ENCODE peak calls at places on chromosomes 13 and 19, in five cellular contexts. One of them, this sample, is unnamed. For H3K4me1, the result is how much of the 10 kb centered on the place peaks cover.

GRCh38 chr19:7550987-7551761 is 15.7 kb downstream of the PNPLA6 start:
- DNase-seq in left ventricle myocardium inferior: peak
- DNase-seq in tibial artery: peak
- DNase-seq in breast epithelium: no peak
- DNase-seq in aorta: peak
- DNase-seq in this sample: peak

GRCh38 chr19:49801966-49802661 is 11.0 kb downstream of the FUZ start:
- DNase-seq in left ventricle myocardium inferior: peak
- DNase-seq in tibial artery: peak
- DNase-seq in breast epithelium: peak
- DNase-seq in aorta: peak
- DNase-seq in this sample: no peak

GRCh38 chr13:47671762-47672161 is 329.3 kb downstream of the SUCLA2 start:
- DNase-seq in left ventricle myocardium inferior: no peak
- DNase-seq in tibial artery: no peak
- DNase-seq in breast epithelium: no peak
- DNase-seq in aorta: no peak
- DNase-seq in this sample: no peak

GRCh38 chr13:21675095-21676007 is 4.5 kb downstream of the FGF9 start:
- DNase-seq in left ventricle myocardium inferior: peak
- DNase-seq in tibial artery: no peak
- DNase-seq in breast epithelium: no peak
- DNase-seq in aorta: no peak
- DNase-seq in this sample: no peak

GRCh38 chr13:108877300-108877699 is 247.9 kb downstream of the MYO16 start:
- DNase-seq in left ventricle myocardium inferior: no peak
- DNase-seq in tibial artery: no peak
- DNase-seq in breast epithelium: no peak
- DNase-seq in aorta: no peak
- DNase-seq in this sample: no peak

GRCh38 chr19:46460981-46461380 is 10.4 kb downstream of the PNMA8A start:
- DNase-seq in left ventricle myocardium inferior: no peak
- DNase-seq in tibial artery: peak
- DNase-seq in breast epithelium: no peak
- DNase-seq in aorta: peak
- DNase-seq in this sample: no peak

GRCh38 chr13:76474356-76474755 is 411.8 kb downstream of the KCTD12 start:
- DNase-seq in left ventricle myocardium inferior: no peak
- DNase-seq in tibial artery: no peak
- DNase-seq in breast epithelium: no peak
- DNase-seq in aorta: no peak
- DNase-seq in this sample: no peak

GRCh38 chr13:49371943-49372636 is 71.8 kb downstream of the CAB39L start:
- DNase-seq in left ventricle myocardium inferior: no peak
- DNase-seq in tibial artery: no peak
- DNase-seq in breast epithelium: no peak
- DNase-seq in aorta: no peak
- DNase-seq in this sample: no peak

GRCh38 chr19:40530091-40530901 is 46.4 kb upstream of the SHKBP1 start:
- DNase-seq in left ventricle myocardium inferior: no peak
- DNase-seq in tibial artery: no peak
- DNase-seq in breast epithelium: no peak
- DNase-seq in aorta: no peak
- DNase-seq in this sample: no peak

GRCh38 chr19:2663920-2664571 is 38.4 kb downstream of the GNG7 start:
- DNase-seq in left ventricle myocardium inferior: peak
- DNase-seq in tibial artery: no peak
- DNase-seq in breast epithelium: no peak
- DNase-seq in aorta: no peak
- DNase-seq in this sample: no peak

GRCh38 chr19:54707932-54708331 is 16.3 kb upstream of the KIR3DL3 start:
- DNase-seq in left ventricle myocardium inferior: no peak
- DNase-seq in tibial artery: no peak
- DNase-seq in breast epithelium: peak
- DNase-seq in aorta: no peak
- DNase-seq in this sample: no peak

GRCh38 chr13:44155422-44156293 is 218.0 kb upstream of the SERP2 start:
- DNase-seq in left ventricle myocardium inferior: peak
- DNase-seq in tibial artery: peak
- DNase-seq in breast epithelium: peak
- DNase-seq in aorta: no peak
- DNase-seq in this sample: no peak

GRCh38 chr13:61286148-61286745 is 129.4 kb downstream of the PCDH20 start:
- DNase-seq in left ventricle myocardium inferior: no peak
- DNase-seq in tibial artery: no peak
- DNase-seq in breast epithelium: no peak
- DNase-seq in aorta: no peak
- DNase-seq in this sample: peak

GRCh38 chr19:45716314-45717130 is 14.2 kb downstream of the FBXO46 start:
- DNase-seq in left ventricle myocardium inferior: no peak
- DNase-seq in tibial artery: no peak
- DNase-seq in breast epithelium: peak
- DNase-seq in aorta: no peak
- DNase-seq in this sample: no peak

GRCh38 chr19:46932346-46932745 is 71.5 kb downstream of the ARHGAP35 start:
- DNase-seq in left ventricle myocardium inferior: no peak
- DNase-seq in tibial artery: no peak
- DNase-seq in breast epithelium: no peak
- DNase-seq in aorta: no peak
- DNase-seq in this sample: no peak

DNA sequence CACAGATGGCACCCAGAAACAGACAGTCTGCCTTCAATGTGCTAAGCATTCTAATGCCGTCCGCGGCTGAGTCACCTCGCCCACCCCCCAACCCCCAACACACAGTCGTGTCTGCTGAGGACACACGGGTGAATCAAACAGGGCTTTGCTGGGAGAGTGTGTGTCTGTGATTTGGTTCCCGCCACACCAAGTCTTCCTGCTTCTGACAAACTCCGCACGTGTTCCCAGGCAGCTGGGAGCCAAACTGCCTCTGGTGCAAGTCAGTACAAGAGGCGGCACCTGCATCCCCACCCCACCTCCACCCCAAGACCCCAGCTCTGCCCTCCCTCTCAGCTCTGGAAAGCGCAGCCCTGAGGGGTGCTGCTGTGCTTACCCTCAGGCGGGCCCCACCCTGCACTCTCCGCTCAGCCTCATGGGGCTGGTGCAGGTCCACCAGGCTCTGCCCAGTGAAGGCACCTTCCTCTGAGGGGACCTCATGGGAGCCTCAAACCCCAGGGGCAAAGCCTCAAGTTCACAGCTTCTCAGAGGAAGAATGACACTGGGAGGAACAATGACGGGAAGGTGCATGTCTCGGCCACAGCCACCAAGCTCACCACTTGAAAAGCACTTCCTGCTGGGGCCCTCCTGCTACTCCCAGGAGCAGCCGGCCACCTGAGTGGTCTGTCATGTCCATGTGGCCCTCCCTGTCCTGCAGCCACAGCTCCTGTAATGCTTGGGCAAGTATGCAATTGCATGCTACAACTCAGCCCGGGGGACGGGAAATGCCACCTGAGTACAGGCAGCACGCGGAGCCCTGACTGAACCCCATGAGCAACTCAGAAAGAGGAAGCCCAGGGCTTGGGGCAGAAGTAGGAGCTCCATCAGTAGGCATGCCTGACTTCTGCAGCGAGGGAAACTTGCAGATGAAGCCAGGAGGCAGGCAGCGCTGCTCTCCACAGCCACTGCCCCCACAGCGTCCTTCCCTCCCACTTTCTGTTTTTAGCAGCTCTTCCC is 15.1 kb upstream of the SLC35E1 start:
- DNase-seq in left ventricle myocardium inferior: no peak
- DNase-seq in tibial artery: no peak
- DNase-seq in breast epithelium: no peak
- DNase-seq in aorta: no peak
- DNase-seq in this sample: no peak
- H3K4me1 ChIP-seq in left ventricle myocardium inferior: half or more
- H3K4me1 ChIP-seq in tibial artery: half or more
- H3K4me1 ChIP-seq in breast epithelium: under half
- H3K4me1 ChIP-seq in aorta: under half
- H3K4me1 ChIP-seq in this sample: half or more

GRCh38 chr13:23613971-23614370 is 43.8 kb downstream of the TNFRSF19 start:
- DNase-seq in left ventricle myocardium inferior: no peak
- DNase-seq in tibial artery: no peak
- DNase-seq in breast epithelium: no peak
- DNase-seq in aorta: no peak
- DNase-seq in this sample: no peak
- H3K4me1 ChIP-seq in left ventricle myocardium inferior: half or more
- H3K4me1 ChIP-seq in tibial artery: under half
- H3K4me1 ChIP-seq in breast epithelium: under half
- H3K4me1 ChIP-seq in aorta: under half
- H3K4me1 ChIP-seq in this sample: under half

GRCh38 chr19:10291554-10292205 is 1.9 kb downstream of the ICAM5 start:
- DNase-seq in left ventricle myocardium inferior: no peak
- DNase-seq in tibial artery: no peak
- DNase-seq in breast epithelium: no peak
- DNase-seq in aorta: no peak
- DNase-seq in this sample: no peak

GRCh38 chr19:10292789-10293636 is 3.3 kb downstream of the ICAM5 start:
- DNase-seq in left ventricle myocardium inferior: no peak
- DNase-seq in tibial artery: no peak
- DNase-seq in breast epithelium: no peak
- DNase-seq in aorta: no peak
- DNase-seq in this sample: no peak

GRCh38 chr19:10290876-10291553 is 1.3 kb downstream of the ICAM5 start:
- DNase-seq in left ventricle myocardium inferior: peak
- DNase-seq in tibial artery: no peak
- DNase-seq in breast epithelium: no peak
- DNase-seq in aorta: no peak
- DNase-seq in this sample: no peak

GRCh38 chr19:10293637-10294367 is 4.0 kb downstream of the ICAM5 start:
- DNase-seq in left ventricle myocardium inferior: no peak
- DNase-seq in tibial artery: no peak
- DNase-seq in breast epithelium: no peak
- DNase-seq in aorta: no peak
- DNase-seq in this sample: no peak

DNA sequence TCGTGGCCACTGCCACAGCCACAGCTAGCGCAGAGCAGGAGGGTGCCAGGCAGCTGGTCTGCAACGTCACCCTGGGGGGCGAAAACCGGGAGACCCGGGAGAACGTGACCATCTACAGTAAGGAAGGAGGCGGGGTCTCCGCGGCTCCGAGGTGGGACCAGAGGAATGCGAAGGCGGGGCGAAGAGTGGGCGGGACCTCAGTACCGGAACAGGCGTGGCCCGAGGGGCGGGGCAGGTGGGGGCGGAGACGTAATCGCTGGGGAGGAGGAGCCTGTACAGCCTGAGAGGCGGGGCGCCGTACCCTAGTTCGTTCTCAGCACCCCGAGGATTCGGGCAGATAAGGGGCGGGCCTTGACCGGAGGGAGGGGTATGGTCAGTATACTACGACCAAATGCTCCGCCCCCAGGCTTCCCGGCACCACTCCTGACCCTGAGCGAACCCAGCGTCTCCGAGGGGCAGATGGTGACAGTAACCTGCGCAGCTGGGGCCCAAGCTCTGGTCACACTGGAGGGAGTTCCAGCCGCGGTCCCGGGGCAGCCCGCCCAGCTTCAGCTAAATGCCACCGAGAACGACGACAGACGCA is 2.5 kb downstream of the ICAM5 start:
- DNase-seq in left ventricle myocardium inferior: peak
- DNase-seq in tibial artery: peak
- DNase-seq in breast epithelium: peak
- DNase-seq in aorta: peak
- DNase-seq in this sample: peak
- H3K4me1 ChIP-seq in left ventricle myocardium inferior: half or more
- H3K4me1 ChIP-seq in tibial artery: half or more
- H3K4me1 ChIP-seq in breast epithelium: under half
- H3K4me1 ChIP-seq in aorta: under half
- H3K4me1 ChIP-seq in this sample: half or more

DNA sequence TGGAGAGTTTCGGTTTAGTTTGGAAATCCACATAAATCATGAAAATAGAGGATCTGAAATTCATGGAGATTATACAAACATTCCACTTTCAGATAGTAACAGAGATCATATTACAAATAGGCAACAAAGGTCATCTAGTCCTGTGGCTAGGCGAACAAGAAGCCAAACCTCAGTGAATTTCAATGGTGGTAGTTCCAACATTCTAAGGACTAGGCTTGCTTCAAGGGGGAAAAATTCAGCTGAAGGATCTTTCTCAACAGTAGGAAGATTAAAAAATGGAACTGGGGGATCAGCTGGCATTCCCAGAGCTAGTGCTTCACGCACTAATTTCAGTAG is 47.0 kb downstream of the FOXO1 start:
- DNase-seq in left ventricle myocardium inferior: no peak
- DNase-seq in tibial artery: no peak
- DNase-seq in breast epithelium: no peak
- DNase-seq in aorta: no peak
- DNase-seq in this sample: no peak
- H3K4me1 ChIP-seq in left ventricle myocardium inferior: half or more
- H3K4me1 ChIP-seq in tibial artery: under half
- H3K4me1 ChIP-seq in breast epithelium: under half
- H3K4me1 ChIP-seq in aorta: under half
- H3K4me1 ChIP-seq in this sample: under half

GRCh38 chr13:97248243-97248642 is 26.1 kb downstream of the MBNL2 start:
- DNase-seq in left ventricle myocardium inferior: no peak
- DNase-seq in tibial artery: no peak
- DNase-seq in breast epithelium: no peak
- DNase-seq in aorta: no peak
- DNase-seq in this sample: no peak
- H3K4me1 ChIP-seq in left ventricle myocardium inferior: half or more
- H3K4me1 ChIP-seq in tibial artery: half or more
- H3K4me1 ChIP-seq in breast epithelium: under half
- H3K4me1 ChIP-seq in aorta: under half
- H3K4me1 ChIP-seq in this sample: under half

This sample was measured in NT2/D1.